ENCODE peak calls at places on chromosomes 3 and 15, in nine cellular contexts. One of them, this sample, is unnamed.

GRCh38 chr3:140117111-140117526 is 182.1 kb downstream of the CLSTN2 start:
- DNase-seq in tibial nerve: no peak
- DNase-seq in H1: no peak
- DNase-seq in ovary: no peak
- DNase-seq in SK-N-SH: no peak
- DNase-seq in A549: no peak
- DNase-seq in transverse colon: no peak
- DNase-seq in K562: no peak
- DNase-seq in upper lobe of left lung: no peak
- DNase-seq in this sample: no peak

GRCh38 chr15:34366271-34367043 is 539 bp downstream of the LPCAT4 start:
- DNase-seq in SK-N-SH: peak; percentile 80
- DNase-seq in upper lobe of left lung: peak; percentile 76
- DNase-seq in H1: peak; percentile 78
- DNase-seq in transverse colon: peak; percentile 88
- DNase-seq in A549: peak; percentile 85
- DNase-seq in K562: peak; percentile 72
- DNase-seq in ovary: peak; percentile 78
- DNase-seq in tibial nerve: peak; percentile 39
- DNase-seq in this sample: peak; percentile 81

GRCh38 chr15:51864408-51865056 is 35.1 kb downstream of the TMOD3 start:
- DNase-seq in H1: no peak
- DNase-seq in transverse colon: no peak
- DNase-seq in upper lobe of left lung: no peak
- DNase-seq in ovary: no peak
- DNase-seq in A549: no peak
- DNase-seq in K562: no peak
- DNase-seq in tibial nerve: no peak
- DNase-seq in SK-N-SH: no peak
- DNase-seq in this sample: no peak

GRCh38 chr3:38689774-38690173 is 40.3 kb upstream of the SCN5A start:
- DNase-seq in transverse colon: no peak
- DNase-seq in A549: no peak
- DNase-seq in upper lobe of left lung: no peak
- DNase-seq in K562: no peak
- DNase-seq in tibial nerve: no peak
- DNase-seq in SK-N-SH: no peak
- DNase-seq in H1: no peak
- DNase-seq in ovary: no peak
- DNase-seq in this sample: no peak

GRCh38 chr3:72375237-72376154 is 472.7 kb downstream of the SHQ1 start:
- DNase-seq in transverse colon: no peak
- DNase-seq in SK-N-SH: no peak
- DNase-seq in ovary: no peak
- DNase-seq in H1: no peak
- DNase-seq in tibial nerve: no peak
- DNase-seq in upper lobe of left lung: no peak
- DNase-seq in K562: no peak
- DNase-seq in A549: no peak
- DNase-seq in this sample: no peak

GRCh38 chr3:188854395-188855149 is 317.2 kb upstream of the TPRG1 start:
- DNase-seq in SK-N-SH: no peak
- DNase-seq in K562: no peak
- DNase-seq in H1: no peak
- DNase-seq in tibial nerve: peak; percentile 30
- DNase-seq in ovary: no peak
- DNase-seq in transverse colon: no peak
- DNase-seq in A549: no peak
- DNase-seq in upper lobe of left lung: no peak
- DNase-seq in this sample: no peak

GRCh38 chr3:71305246-71306206 is 278.0 kb downstream of the FOXP1 start:
- DNase-seq in tibial nerve: peak; percentile 27
- DNase-seq in H1: peak; percentile 73
- DNase-seq in A549: no peak
- DNase-seq in K562: no peak
- DNase-seq in transverse colon: peak; percentile 19
- DNase-seq in SK-N-SH: no peak
- DNase-seq in ovary: peak; percentile 22
- DNase-seq in upper lobe of left lung: peak; percentile 23
- DNase-seq in this sample: no peak

GRCh38 chr15:59148160-59148810 is 43.3 kb downstream of the CCNB2 start:
- DNase-seq in H1: no peak
- DNase-seq in K562: no peak
- DNase-seq in tibial nerve: no peak
- DNase-seq in A549: no peak
- DNase-seq in ovary: no peak
- DNase-seq in SK-N-SH: no peak
- DNase-seq in upper lobe of left lung: no peak
- DNase-seq in transverse colon: no peak
- DNase-seq in this sample: no peak

GRCh38 chr3:100975714-100976113 is 17.5 kb downstream of the ABI3BP start:
- DNase-seq in K562: no peak
- DNase-seq in SK-N-SH: no peak
- DNase-seq in tibial nerve: no peak
- DNase-seq in transverse colon: no peak
- DNase-seq in upper lobe of left lung: no peak
- DNase-seq in A549: no peak
- DNase-seq in H1: no peak
- DNase-seq in ovary: no peak
- DNase-seq in this sample: no peak

GRCh38 chr15:52052076-52052935 is 33.3 kb downstream of the MAPK6 start:
- DNase-seq in SK-N-SH: no peak
- DNase-seq in ovary: no peak
- DNase-seq in upper lobe of left lung: no peak
- DNase-seq in transverse colon: no peak
- DNase-seq in A549: no peak
- DNase-seq in K562: no peak
- DNase-seq in tibial nerve: no peak
- DNase-seq in H1: no peak
- DNase-seq in this sample: no peak

GRCh38 chr3:55482496-55483195 is 4.5 kb downstream of the WNT5A start:
- DNase-seq in SK-N-SH: no peak
- DNase-seq in transverse colon: no peak
- DNase-seq in A549: no peak
- DNase-seq in K562: no peak
- DNase-seq in upper lobe of left lung: no peak
- DNase-seq in ovary: peak; percentile 64
- DNase-seq in tibial nerve: no peak
- DNase-seq in H1: no peak
- DNase-seq in this sample: no peak

GRCh38 chr3:146161725-146162047 is 702 bp upstream of the PLOD2 start:
- DNase-seq in transverse colon: peak; percentile 55
- DNase-seq in H1: no peak
- DNase-seq in SK-N-SH: no peak
- DNase-seq in tibial nerve: peak; percentile 58
- DNase-seq in ovary: peak; percentile 61
- DNase-seq in A549: no peak
- DNase-seq in upper lobe of left lung: peak; percentile 30
- DNase-seq in K562: no peak
- DNase-seq in this sample: peak; percentile 90

GRCh38 chr3:134066539-134067310 is 37.0 kb upstream of the SLCO2A1 start:
- DNase-seq in A549: no peak
- DNase-seq in H1: no peak
- DNase-seq in K562: no peak
- DNase-seq in transverse colon: no peak
- DNase-seq in tibial nerve: no peak
- DNase-seq in upper lobe of left lung: peak; percentile 37
- DNase-seq in ovary: no peak
- DNase-seq in SK-N-SH: no peak
- DNase-seq in this sample: no peak

GRCh38 chr3:9399746-9400145 is 2.3 kb downstream of the SETD5 start:
- DNase-seq in upper lobe of left lung: peak; percentile 87
- DNase-seq in H1: peak; percentile 49
- DNase-seq in transverse colon: peak; percentile 72
- DNase-seq in ovary: peak; percentile 75
- DNase-seq in A549: no peak
- DNase-seq in tibial nerve: peak; percentile 53
- DNase-seq in K562: peak; percentile 37
- DNase-seq in SK-N-SH: peak; percentile 63
- DNase-seq in this sample: peak; percentile 95

GRCh38 chr15:48358681-48359152 is 27.5 kb downstream of the DUT start:
- DNase-seq in transverse colon: no peak
- DNase-seq in SK-N-SH: no peak
- DNase-seq in K562: no peak
- DNase-seq in upper lobe of left lung: no peak
- DNase-seq in A549: no peak
- DNase-seq in H1: no peak
- DNase-seq in ovary: no peak
- DNase-seq in tibial nerve: peak; percentile 19
- DNase-seq in this sample: no peak

GRCh38 chr15:71434774-71435173 is 319.5 kb downstream of the THSD4 start:
- DNase-seq in K562: no peak
- DNase-seq in ovary: no peak
- DNase-seq in transverse colon: no peak
- DNase-seq in A549: no peak
- DNase-seq in SK-N-SH: no peak
- DNase-seq in H1: no peak
- DNase-seq in upper lobe of left lung: no peak
- DNase-seq in tibial nerve: no peak
- DNase-seq in this sample: no peak

GRCh38 chr3:132596816-132597433 is at the start of gene ACKR4:
- DNase-seq in SK-N-SH: no peak
- DNase-seq in transverse colon: no peak
- DNase-seq in K562: no peak
- DNase-seq in ovary: no peak
- DNase-seq in upper lobe of left lung: no peak
- DNase-seq in A549: no peak
- DNase-seq in H1: no peak
- DNase-seq in tibial nerve: no peak
- DNase-seq in this sample: no peak

GRCh38 chr3:136955813-136956212 is 2.0 kb upstream of the IL20RB start:
- DNase-seq in SK-N-SH: no peak
- DNase-seq in tibial nerve: no peak
- DNase-seq in H1: no peak
- DNase-seq in ovary: no peak
- DNase-seq in upper lobe of left lung: no peak
- DNase-seq in transverse colon: peak; percentile 67
- DNase-seq in K562: no peak
- DNase-seq in A549: peak; percentile 26
- DNase-seq in this sample: no peak

GRCh38 chr3:72974956-72975355 is 21.7 kb upstream of the PPP4R2 start:
- DNase-seq in tibial nerve: no peak
- DNase-seq in K562: no peak
- DNase-seq in A549: no peak
- DNase-seq in ovary: no peak
- DNase-seq in H1: no peak
- DNase-seq in transverse colon: no peak
- DNase-seq in SK-N-SH: no peak
- DNase-seq in upper lobe of left lung: no peak
- DNase-seq in this sample: no peak

GRCh38 chr3:104425416-104425815 is 941.3 kb upstream of the ALCAM start:
- DNase-seq in tibial nerve: no peak
- DNase-seq in SK-N-SH: no peak
- DNase-seq in transverse colon: no peak
- DNase-seq in ovary: no peak
- DNase-seq in upper lobe of left lung: no peak
- DNase-seq in H1: no peak
- DNase-seq in A549: no peak
- DNase-seq in K562: no peak
- DNase-seq in this sample: no peak

GRCh38 chr3:72338942-72339749 is 509.1 kb downstream of the SHQ1 start:
- DNase-seq in H1: no peak
- DNase-seq in tibial nerve: no peak
- DNase-seq in transverse colon: no peak
- DNase-seq in K562: peak; percentile 83
- DNase-seq in SK-N-SH: no peak
- DNase-seq in upper lobe of left lung: peak; percentile 48
- DNase-seq in A549: peak; percentile 53
- DNase-seq in ovary: no peak
- DNase-seq in this sample: no peak

GRCh38 chr15:33706173-33706572 is 262.1 kb upstream of the CHRM5 start:
- DNase-seq in A549: no peak
- DNase-seq in transverse colon: no peak
- DNase-seq in K562: no peak
- DNase-seq in upper lobe of left lung: no peak
- DNase-seq in tibial nerve: no peak
- DNase-seq in ovary: no peak
- DNase-seq in H1: no peak
- DNase-seq in SK-N-SH: no peak
- DNase-seq in this sample: no peak

DNA sequence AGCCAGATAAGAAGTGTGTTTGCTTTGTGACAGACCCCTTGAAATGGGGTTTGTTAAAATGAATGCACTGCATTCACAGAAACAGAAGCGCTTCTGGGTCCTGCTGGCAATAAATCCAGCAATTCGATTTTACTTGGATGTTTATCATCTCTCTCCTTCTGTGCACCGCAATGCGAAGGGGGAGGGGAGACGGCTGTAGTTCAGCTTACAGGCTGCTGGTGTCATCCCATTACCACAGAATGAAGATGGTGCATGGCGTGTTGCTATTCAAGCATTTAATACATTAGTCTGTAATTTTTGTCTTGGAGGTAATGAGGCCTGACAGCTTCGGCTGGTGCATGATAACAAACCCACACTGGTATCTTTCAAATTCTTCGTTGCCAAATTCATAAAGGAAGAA is 418.1 kb downstream of the OTOL1 start:
- DNase-seq in A549: no peak
- DNase-seq in SK-N-SH: peak; percentile 59
- DNase-seq in tibial nerve: peak; percentile 14
- DNase-seq in H1: peak; percentile 7
- DNase-seq in ovary: peak; percentile 23
- DNase-seq in transverse colon: peak; percentile 14
- DNase-seq in K562: no peak
- DNase-seq in upper lobe of left lung: no peak
- DNase-seq in this sample: peak; percentile 69
- H3K4me3 ChIP-seq in A549: no peak overlapping the region
- H3K4me3 ChIP-seq in SK-N-SH: no peak overlapping the region
- H3K4me3 ChIP-seq in tibial nerve: no peak overlapping the region
- H3K4me3 ChIP-seq in H1: no peak overlapping the region
- H3K4me3 ChIP-seq in ovary: no peak overlapping the region
- H3K4me3 ChIP-seq in transverse colon: no peak overlapping the region
- H3K4me3 ChIP-seq in K562: no peak overlapping the region
- H3K4me3 ChIP-seq in upper lobe of left lung: no peak overlapping the region
- H3K4me3 ChIP-seq in this sample: no peak overlapping the region

GRCh38 chr3:98784666-98785600 is 21.8 kb downstream of the ST3GAL6 start:
- DNase-seq in ovary: no peak
- DNase-seq in H1: no peak
- DNase-seq in upper lobe of left lung: no peak
- DNase-seq in K562: no peak
- DNase-seq in transverse colon: no peak
- DNase-seq in A549: no peak
- DNase-seq in SK-N-SH: no peak
- DNase-seq in tibial nerve: no peak
- DNase-seq in this sample: no peak
- H3K27ac ChIP-seq in ovary: no peak overlapping the region
- H3K27ac ChIP-seq in H1: no peak overlapping the region
- H3K27ac ChIP-seq in upper lobe of left lung: no peak overlapping the region
- H3K27ac ChIP-seq in K562: no peak overlapping the region
- H3K27ac ChIP-seq in transverse colon: no peak overlapping the region
- H3K27ac ChIP-seq in A549: no peak overlapping the region
- H3K27ac ChIP-seq in SK-N-SH: peak overlapping the region; percentile 73
- H3K27ac ChIP-seq in tibial nerve: peak overlapping the region; percentile 61
- H3K27ac ChIP-seq in this sample: peak overlapping the region; percentile 16

GRCh38 chr15:70133296-70133695 is 35.6 kb upstream of the TLE3 start:
- DNase-seq in H1: no peak
- DNase-seq in upper lobe of left lung: no peak
- DNase-seq in tibial nerve: no peak
- DNase-seq in K562: no peak
- DNase-seq in SK-N-SH: no peak
- DNase-seq in A549: no peak
- DNase-seq in transverse colon: no peak
- DNase-seq in ovary: no peak
- DNase-seq in this sample: no peak
- TF ChIP-seq EP300 in H1: no peak
- TF ChIP-seq EP300 in upper lobe of left lung: no peak
- TF ChIP-seq EP300 in tibial nerve: no peak
- TF ChIP-seq EP300 in K562: no peak
- TF ChIP-seq EP300 in SK-N-SH: no peak
- TF ChIP-seq EP300 in A549: no peak
- TF ChIP-seq EP300 in transverse colon: no peak
- TF ChIP-seq EP300 in ovary: no peak
- TF ChIP-seq EP300 in this sample: no peak

GRCh38 chr15:92891533-92892200 is 8.5 kb upstream of the CHD2 start:
- DNase-seq in H1: no peak
- DNase-seq in K562: no peak
- DNase-seq in upper lobe of left lung: no peak
- DNase-seq in A549: no peak
- DNase-seq in transverse colon: no peak
- DNase-seq in tibial nerve: no peak
- DNase-seq in ovary: no peak
- DNase-seq in SK-N-SH: no peak
- DNase-seq in this sample: no peak
- H3K4me3 ChIP-seq in H1: no peak overlapping the region
- H3K4me3 ChIP-seq in K562: no peak overlapping the region
- H3K4me3 ChIP-seq in upper lobe of left lung: no peak overlapping the region
- H3K4me3 ChIP-seq in A549: no peak overlapping the region
- H3K4me3 ChIP-seq in transverse colon: no peak overlapping the region
- H3K4me3 ChIP-seq in tibial nerve: no peak overlapping the region
- H3K4me3 ChIP-seq in ovary: no peak overlapping the region
- H3K4me3 ChIP-seq in SK-N-SH: no peak overlapping the region
- H3K4me3 ChIP-seq in this sample: no peak overlapping the region